ENCODE peak calls at places on chromosomes 2 and 18, in six cellular contexts. K is upper lobe of left lung, M is GM12878, A is HepG2, X is A549, Y is K562. V is an unnamed sample.

GRCh38 chr2:162291748-162292147 is 26.7 kb downstream of the IFIH1 start:
- ATAC-seq in K (no peak), A (no peak), M (no peak), X (no peak), Y (no peak), V (no peak)

GRCh38 chr2:237665713-237666143 is 38.3 kb downstream of the LRRFIP1 start:
- ATAC-seq in K (no peak), M (peak; percentile 60), A (peak; percentile 46), X (no peak), Y (no peak), V (no peak)

GRCh38 chr2:69119541-69119940 is 106.6 kb downstream of the ANTXR1 start:
- ATAC-seq in Y (no peak), M (no peak), A (no peak), K (no peak), X (no peak), V (no peak)

GRCh38 chr18:10298346-10298745 is 156.1 kb upstream of the APCDD1 start:
- ATAC-seq in Y (no peak), X (no peak), A (no peak), M (no peak), K (no peak), V (no peak)

GRCh38 chr2:107635883-107636282 is 190.8 kb upstream of the RGPD4 start:
- ATAC-seq in Y (no peak), M (no peak), X (no peak), K (no peak), A (no peak), V (no peak)

GRCh38 chr2:215034154-215034553 is 104.3 kb downstream of the ABCA12 start:
- ATAC-seq in A (no peak), M (no peak), X (no peak), K (no peak), Y (no peak), V (no peak)

GRCh38 chr18:46502444-46502843 is 154.6 kb downstream of the LOXHD1 start:
- ATAC-seq in K (no peak), A (no peak), M (no peak), X (no peak), Y (peak; percentile 35), V (no peak)

GRCh38 chr2:43251171-43251731 is 24.8 kb upstream of the ZFP36L2 start:
- ATAC-seq in X (peak; percentile 48), A (peak; percentile 55), Y (peak; percentile 60), M (no peak), K (peak; percentile 88), V (peak; percentile 83)

GRCh38 chr2:49444005-49444404 is 289.7 kb upstream of the FSHR start:
- ATAC-seq in Y (no peak), X (no peak), K (no peak), A (no peak), M (no peak), V (no peak)

GRCh38 chr2:212423089-212423488 is 115.5 kb downstream of the ERBB4 start:
- ATAC-seq in X (no peak), M (no peak), K (no peak), Y (no peak), A (no peak), V (no peak)

GRCh38 chr2:159078443-159078842 is 110.0 kb downstream of the TANC1 start:
- ATAC-seq in A (no peak), X (no peak), Y (no peak), M (no peak), K (no peak), V (no peak)

GRCh38 chr2:5164806-5165525 is 527.2 kb upstream of the SOX11 start:
- ATAC-seq in A (no peak), K (no peak), M (no peak), Y (no peak), X (no peak), V (no peak)

GRCh38 chr2:187431911-187432310 is 16.1 kb downstream of the CALCRL start:
- ATAC-seq in A (peak; percentile 79), Y (no peak), X (no peak), M (no peak), K (no peak), V (no peak)

GRCh38 chr2:142961202-142961601 is 83.7 kb downstream of the KYNU start:
- ATAC-seq in X (no peak), K (no peak), A (no peak), M (no peak), Y (no peak), V (no peak)

GRCh38 chr2:159084395-159085370 is 116.2 kb downstream of the TANC1 start:
- ATAC-seq in A (no peak), K (peak; percentile 13), M (no peak), X (no peak), Y (peak; percentile 39), V (no peak)

GRCh38 chr2:76450024-76450475 is 739.3 kb upstream of the GCFC2 start:
- ATAC-seq in M (peak; percentile 93), X (no peak), K (no peak), Y (no peak), A (no peak), V (no peak)

GRCh38 chr18:9741821-9742541 is 33.9 kb downstream of the RAB31 start:
- ATAC-seq in K (peak; percentile 41), A (peak; percentile 82), Y (peak; percentile 27), M (no peak), X (no peak), V (peak; percentile 50)

GRCh38 chr2:69621440-69621839 is 22.1 kb downstream of the AAK1 start:
- ATAC-seq in M (no peak), X (no peak), Y (no peak), A (no peak), K (no peak), V (no peak)

GRCh38 chr2:110121052-110121334 is 5.4 kb upstream of the MALL start:
- ATAC-seq in A (no peak), Y (no peak), M (no peak), X (no peak), K (no peak), V (no peak)

GRCh38 chr2:223050188-223050587 is 1.8 kb upstream of the KCNE4 start:
- ATAC-seq in A (no peak), K (no peak), Y (no peak), M (no peak), X (no peak), V (no peak)

GRCh38 chr2:151906633-151906998 is 78.4 kb upstream of the ARL5A start:
- ATAC-seq in X (no peak), M (no peak), K (no peak), Y (peak; percentile 50), A (no peak), V (no peak)

GRCh38 chr2:25878361-25879132 is at the start of gene ASXL2:
- ATAC-seq in K (peak; percentile 99), M (peak; percentile 94), X (peak; percentile 93), A (peak; percentile 92), Y (peak; percentile 91), V (peak; percentile 97)
- TF ChIP-seq EP300 in K (peak; percentile 48), M (no peak), X (no peak), A (no peak), Y (peak; percentile 18), V (no peak)

DNA sequence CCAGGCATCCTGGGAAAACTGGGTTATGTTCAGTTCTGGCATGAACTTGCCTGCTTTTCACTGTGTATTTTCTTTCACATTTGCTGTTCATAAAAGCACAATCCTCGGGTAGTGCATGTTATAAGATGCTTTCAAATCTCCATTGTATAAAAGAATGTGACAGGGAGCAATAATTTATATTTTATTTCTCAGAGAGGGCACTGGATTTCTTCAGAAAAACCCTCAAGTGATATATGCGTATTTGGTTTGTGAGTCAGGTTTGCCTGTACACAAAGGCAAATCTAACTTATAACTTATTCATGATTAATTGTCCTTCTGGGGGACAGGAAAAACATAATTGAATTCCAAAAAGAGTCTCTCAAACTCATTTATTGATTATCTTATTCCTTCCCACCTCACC is 440.8 kb upstream of the MMADHC start:
- ATAC-seq in X (no peak), M (no peak), K (no peak), A (no peak), Y (no peak), V (no peak)
- TF ChIP-seq EP300 in X (no peak), M (no peak), K (no peak), A (no peak), Y (no peak), V (no peak)

DNA sequence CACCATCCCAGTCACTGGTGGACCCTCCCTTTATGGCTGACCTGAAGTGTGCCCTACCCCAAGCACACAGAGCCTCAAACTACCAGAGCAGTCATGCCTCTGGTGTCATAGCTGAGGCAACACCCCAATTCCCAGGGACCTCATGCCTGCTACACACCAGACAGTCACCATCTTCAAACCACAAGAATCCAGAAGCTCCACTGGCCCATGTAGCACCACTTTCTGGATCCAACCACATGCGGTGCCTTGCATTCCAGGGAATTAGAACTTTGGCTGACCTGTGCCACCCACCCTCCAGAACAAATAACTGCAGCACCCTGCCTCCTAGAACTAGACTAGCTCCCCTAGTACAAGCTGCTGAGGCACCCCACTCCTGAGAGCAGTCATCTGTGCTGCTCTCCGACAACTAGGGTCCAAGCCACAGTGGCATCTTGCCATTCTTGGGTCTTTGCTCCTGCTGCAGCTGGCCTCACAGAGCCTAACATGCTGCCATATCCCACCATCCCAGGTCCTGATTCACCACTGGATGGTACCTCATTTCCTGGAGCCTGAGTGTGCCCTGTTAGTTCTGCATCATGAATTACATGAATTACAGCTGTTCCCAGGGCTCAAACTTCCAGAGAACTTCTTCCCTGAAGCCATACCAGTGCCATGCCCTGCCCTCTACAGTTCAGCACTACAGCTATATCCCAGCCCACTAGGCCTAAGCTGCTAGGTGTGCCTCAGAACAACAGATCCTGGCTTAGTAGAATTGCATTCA is 243.8 kb upstream of the CHST9 start:
- ATAC-seq in Y (no peak), K (peak; percentile 12), X (no peak), M (no peak), A (no peak), V (no peak)
- TF ChIP-seq EP300 in Y (no peak), K (no peak), X (no peak), M (no peak), A (no peak), V (no peak)

GRCh38 chr2:46306320-46306719 is 9.1 kb downstream of the EPAS1 start:
- ATAC-seq in Y (no peak), K (peak; percentile 42), X (peak; percentile 27), A (peak; percentile 55), M (peak; percentile 67), V (peak; percentile 28)
- TF ChIP-seq EP300 in Y (no peak), K (peak; percentile 97), X (peak; percentile 84), A (peak; percentile 97), M (no peak), V (no peak)

GRCh38 chr2:233255151-233255550 is 3.7 kb downstream of the ATG16L1 start:
- ATAC-seq in A (no peak), M (no peak), K (no peak), Y (no peak), X (no peak), V (no peak)
- TF ChIP-seq EP300 in A (no peak), M (no peak), K (no peak), Y (no peak), X (no peak), V (no peak)

GRCh38 chr2:6653281-6653750 is 212.4 kb downstream of the CMPK2 start:
- ATAC-seq in A (no peak), K (no peak), M (no peak), Y (no peak), X (no peak), V (no peak)
- TF ChIP-seq EP300 in A (no peak), K (no peak), M (no peak), Y (no peak), X (no peak), V (no peak)

V was measured in gastroesophageal sphincter.